ENCODE peak calls at places on chromosomes 12 and 14, in ten cellular contexts. H, I, A, G, V, W, C, S, J and X are unnamed samples.

GRCh38 chr12:70719084-70719483 is 81.9 kb upstream of the PTPRB start:
- DNase-seq in H (no peak), I (no peak), A (no peak), G (no peak), V (no peak), W (no peak), C (no peak), S (no peak), J (no peak), X (no peak)

GRCh38 chr12:68623984-68624383 is 13.3 kb downstream of the RAP1B start:
- DNase-seq in H (no peak), I (no peak), A (no peak), G (no peak), V (no peak), W (no peak), C (no peak), S (no peak), J (no peak), X (peak)

GRCh38 chr12:48937170-48937569 is 11.9 kb upstream of the FKBP11 start:
- DNase-seq in H (no peak), I (no peak), A (no peak), G (peak), V (no peak), W (no peak), C (no peak), S (no peak), J (no peak), X (no peak)

GRCh38 chr14:68160269-68160668 is 340.7 kb downstream of the RAD51B start:
- DNase-seq in H (no peak), I (no peak), A (no peak), G (no peak), V (no peak), W (no peak), C (no peak), S (no peak), J (no peak), X (no peak)

GRCh38 chr14:71319646-71320045 is 412.4 kb downstream of the PCNX1 start:
- DNase-seq in H (peak), I (no peak), A (peak), G (peak), V (no peak), W (peak), C (no peak), S (no peak), J (no peak), X (peak)

GRCh38 chr12:77060136-77060882 is 5.1 kb downstream of the E2F7 start:
- DNase-seq in H (no peak), I (no peak), A (peak), G (peak), V (no peak), W (no peak), C (no peak), S (no peak), J (no peak), X (no peak)

GRCh38 chr12:16844875-16845274 is 238.9 kb upstream of the LMO3 start:
- DNase-seq in H (no peak), I (no peak), A (peak), G (no peak), V (no peak), W (peak), C (no peak), S (no peak), J (no peak), X (no peak)

GRCh38 chr12:69639400-69640016 is 28.8 kb upstream of the LRRC10 start:
- DNase-seq in H (peak), I (peak), A (peak), G (peak), V (peak), W (peak), C (peak), S (peak), J (peak), X (peak)

GRCh38 chr12:84924956-84925355 is 12.4 kb upstream of the SLC6A15 start:
- DNase-seq in H (peak), I (peak), A (no peak), G (no peak), V (no peak), W (peak), C (no peak), S (no peak), J (no peak), X (peak)

GRCh38 chr14:36069535-36069900 is 107.0 kb downstream of the PTCSC3 start:
- DNase-seq in H (no peak), I (no peak), A (peak), G (peak), V (peak), W (peak), C (peak), S (no peak), J (no peak), X (peak)

GRCh38 chr14:102159841-102160240 is 20.1 kb downstream of the WDR20 start:
- DNase-seq in H (no peak), I (peak), A (no peak), G (no peak), V (no peak), W (no peak), C (no peak), S (no peak), J (no peak), X (no peak)

GRCh38 chr14:52166822-52167221 is 98.0 kb upstream of the NID2 start:
- DNase-seq in H (no peak), I (no peak), A (no peak), G (no peak), V (no peak), W (no peak), C (no peak), S (no peak), J (no peak), X (no peak)